ENCODE peak calls at places on chromosomes 3 and 15, in seven cellular contexts. X is sigmoid colon; O is cardiac muscle cell; T is CD8-positive, alpha-beta T cell; H is skeletal muscle cell; I is NB4; S is DND-41. Q is an unnamed sample.

GRCh38 chr15:52802110-52802509 is 12.0 kb upstream of the ONECUT1 start:
- DNase-seq in X (no peak), O (no peak), T (no peak), H (no peak), I (no peak), S (no peak), Q (no peak)

GRCh38 chr3:164723396-164723795 is 354.9 kb downstream of the SI start:
- DNase-seq in X (no peak), O (no peak), T (no peak), H (no peak), I (no peak), S (peak; percentile 8), Q (no peak)

GRCh38 chr3:98657429-98657828 is 64.0 kb upstream of the CPOX start:
- DNase-seq in X (no peak), O (peak; percentile 1), T (peak; percentile 26), H (no peak), I (peak; percentile 55), S (no peak), Q (no peak)

GRCh38 chr3:6449099-6449498 is 411.8 kb upstream of the GRM7 start:
- DNase-seq in X (no peak), O (no peak), T (no peak), H (no peak), I (no peak), S (no peak), Q (no peak)

GRCh38 chr15:85773249-85773648 is 21.5 kb downstream of the KLHL25 start:
- DNase-seq in X (no peak), O (no peak), T (no peak), H (no peak), I (no peak), S (no peak), Q (no peak)

GRCh38 chr15:70002897-70003296 is 94.8 kb downstream of the TLE3 start:
- DNase-seq in X (no peak), O (no peak), T (no peak), H (no peak), I (no peak), S (no peak), Q (no peak)

GRCh38 chr3:127366383-127366782 is 78.5 kb upstream of the PRR20G start:
- DNase-seq in X (no peak), O (peak; percentile 25), T (no peak), H (no peak), I (no peak), S (no peak), Q (no peak)

GRCh38 chr3:52065264-52065756 is 8.9 kb upstream of the DUSP7 start:
- DNase-seq in X (no peak), O (no peak), T (no peak), H (no peak), I (no peak), S (no peak), Q (no peak)

GRCh38 chr15:52737720-52738119 is 52.4 kb downstream of the ONECUT1 start:
- DNase-seq in X (no peak), O (no peak), T (no peak), H (peak; percentile 32), I (no peak), S (no peak), Q (no peak)

GRCh38 chr15:81633889-81634288 is 259.9 kb upstream of the TMC3 start:
- DNase-seq in X (no peak), O (no peak), T (no peak), H (no peak), I (no peak), S (no peak), Q (no peak)

GRCh38 chr3:109257269-109257668 is 59.0 kb downstream of the DPPA2 start:
- DNase-seq in X (no peak), O (no peak), T (no peak), H (peak; percentile 37), I (no peak), S (no peak), Q (no peak)

GRCh38 chr15:91426412-91426811 is 326.4 kb downstream of the SV2B start:
- DNase-seq in X (no peak), O (no peak), T (no peak), H (no peak), I (no peak), S (no peak), Q (no peak)

GRCh38 chr3:30644615-30645014 is 38.2 kb downstream of the TGFBR2 start:
- DNase-seq in X (peak; percentile 92), O (no peak), T (peak; percentile 57), H (peak; percentile 39), I (peak; percentile 54), S (peak; percentile 66), Q (peak; percentile 82)

GRCh38 chr3:194141415-194142155 is 5.6 kb downstream of the HES1 start:
- DNase-seq in X (peak; percentile 96), O (peak; percentile 91), T (peak; percentile 43), H (peak; percentile 89), I (peak; percentile 94), S (peak; percentile 86), Q (peak; percentile 62)

GRCh38 chr15:68114356-68114755 is 60.2 kb downstream of the PIAS1 start:
- DNase-seq in X (no peak), O (no peak), T (no peak), H (no peak), I (peak; percentile 16), S (no peak), Q (no peak)

GRCh38 chr3:189836795-189837194 is 205.6 kb downstream of the TP63 start:
- DNase-seq in X (no peak), O (no peak), T (no peak), H (no peak), I (no peak), S (no peak), Q (peak; percentile 8)

GRCh38 chr15:40266828-40267304 is 16.0 kb downstream of the ANKRD63 start:
- DNase-seq in X (peak; percentile 93), O (no peak), T (no peak), H (peak; percentile 72), I (peak; percentile 41), S (no peak), Q (no peak)

GRCh38 chr3:129794319-129795201 is 99.0 kb downstream of the TMCC1 start:
- DNase-seq in X (peak; percentile 63), O (peak; percentile 49), T (peak; percentile 11), H (no peak), I (no peak), S (peak; percentile 15), Q (peak; percentile 29)

GRCh38 chr15:86433983-86434382 is 354.3 kb downstream of the AGBL1 start:
- DNase-seq in X (no peak), O (no peak), T (no peak), H (no peak), I (no peak), S (no peak), Q (no peak)

DNA sequence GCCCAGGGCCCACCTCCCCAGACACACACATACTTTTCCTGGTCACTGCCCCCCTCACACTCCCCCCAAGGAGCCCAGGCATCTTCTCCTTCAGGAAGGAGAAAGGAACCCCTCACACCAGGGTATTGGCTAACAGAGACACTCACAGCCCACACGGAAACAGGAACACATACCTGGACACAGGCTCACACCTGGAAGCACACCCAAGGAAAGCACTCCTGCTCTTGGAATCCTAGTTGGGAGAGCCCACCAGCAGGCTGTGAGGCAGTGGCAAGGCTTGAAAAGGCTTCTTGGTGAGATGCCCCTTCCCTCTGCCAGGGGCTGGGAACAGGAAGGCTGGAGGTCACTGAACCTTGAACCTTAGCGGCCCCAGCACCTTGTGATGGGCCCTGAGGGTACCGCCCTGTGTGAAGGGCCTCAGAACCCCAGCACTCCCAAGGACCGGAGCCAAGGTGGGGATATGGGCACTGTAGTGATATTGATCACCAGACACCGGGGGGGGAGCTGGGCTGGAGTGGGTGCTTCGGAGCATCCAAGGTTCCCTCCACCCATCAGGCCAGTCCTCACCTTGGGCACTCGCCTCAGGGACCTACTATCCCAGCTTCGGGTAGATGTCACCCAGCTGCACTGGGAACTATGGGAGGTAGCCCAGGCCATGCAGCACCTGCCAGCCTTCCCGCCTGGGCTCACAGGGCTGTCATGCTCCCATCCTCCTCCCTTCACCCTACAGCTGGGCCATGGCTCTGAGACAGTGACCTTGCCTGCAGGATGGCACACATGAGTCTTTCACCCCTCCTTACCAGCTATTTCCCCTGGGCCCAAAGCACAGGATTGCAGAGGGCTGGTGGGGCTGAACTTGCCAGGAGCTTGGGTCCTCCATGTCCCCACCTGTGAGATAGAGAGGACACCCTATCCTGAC is 16.4 kb downstream of the MYL3 start:
- DNase-seq in X (peak; percentile 64), O (no peak), T (no peak), H (no peak), I (no peak), S (no peak), Q (no peak)
- H3K4me3 ChIP-seq in X (peak overlapping the region; percentile 56), O (no peak overlapping the region), T (peak overlapping the region; percentile 82), H (peak overlapping the region; percentile 42), I (no peak overlapping the region), S (no peak overlapping the region), Q (no peak overlapping the region)

GRCh38 chr3:33758874-33759273 is 39.6 kb upstream of the PDCD6IP start:
- DNase-seq in X (no peak), O (no peak), T (no peak), H (no peak), I (no peak), S (no peak), Q (no peak)

GRCh38 chr3:33758278-33758677 is 40.2 kb upstream of the PDCD6IP start:
- DNase-seq in X (no peak), O (no peak), T (no peak), H (no peak), I (no peak), S (no peak), Q (no peak)
- H3K4me3 ChIP-seq in X (no peak overlapping the region), O (no peak overlapping the region), T (no peak overlapping the region), H (no peak overlapping the region), I (no peak overlapping the region), S (no peak overlapping the region), Q (no peak overlapping the region)

GRCh38 chr3:101484805-101485620 is 28.0 kb downstream of the SENP7 start:
- DNase-seq in X (no peak), O (no peak), T (no peak), H (no peak), I (no peak), S (no peak), Q (no peak)
- H3K4me3 ChIP-seq in X (no peak overlapping the region), O (no peak overlapping the region), T (no peak overlapping the region), H (no peak overlapping the region), I (no peak overlapping the region), S (no peak overlapping the region), Q (no peak overlapping the region)

GRCh38 chr15:97875513-97876285 is 84.8 kb upstream of the ARRDC4 start:
- DNase-seq in X (no peak), O (no peak), T (no peak), H (no peak), I (no peak), S (no peak), Q (no peak)

GRCh38 chr15:97870771-97871170 is 89.7 kb upstream of the ARRDC4 start:
- DNase-seq in X (no peak), O (no peak), T (no peak), H (no peak), I (no peak), S (no peak), Q (no peak)

GRCh38 chr15:97875025-97875512 is 85.4 kb upstream of the ARRDC4 start:
- DNase-seq in X (no peak), O (no peak), T (no peak), H (no peak), I (no peak), S (no peak), Q (no peak)

GRCh38 chr15:97868964-97869363 is 91.5 kb upstream of the ARRDC4 start:
- DNase-seq in X (no peak), O (no peak), T (no peak), H (no peak), I (no peak), S (no peak), Q (no peak)

DNA sequence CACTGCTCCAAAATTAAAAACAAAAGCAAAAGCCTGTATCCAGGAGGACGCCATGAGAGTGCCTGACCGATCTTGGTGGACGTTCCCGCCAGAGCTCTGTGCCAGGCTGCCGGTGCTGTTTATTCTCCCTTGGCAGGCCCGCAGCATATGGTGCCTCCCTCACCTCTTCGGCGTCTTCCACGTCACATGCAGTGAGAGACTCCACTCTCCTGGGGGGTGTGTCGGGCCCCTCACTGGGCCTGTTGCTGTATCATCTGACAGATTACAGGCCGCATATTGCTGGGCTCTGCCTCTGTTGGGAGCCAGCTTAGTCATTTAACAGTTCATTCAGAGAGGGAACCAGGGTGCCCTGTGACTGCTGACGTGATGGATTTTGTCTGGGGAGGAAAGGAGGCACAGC is 86.4 kb upstream of the ARRDC4 start:
- DNase-seq in X (peak; percentile 74), O (no peak), T (no peak), H (no peak), I (no peak), S (no peak), Q (no peak)
- H3K4me3 ChIP-seq in X (no peak overlapping the region), O (no peak overlapping the region), T (no peak overlapping the region), H (no peak overlapping the region), I (no peak overlapping the region), S (no peak overlapping the region), Q (no peak overlapping the region)

Q was measured in OCI-LY7.